ENCODE peak calls at places on chromosomes 11 and 22, in six cellular contexts. One of them, this sample, is unnamed.

GRCh38 chr11:47863189-47863892 is 15.2 kb upstream of the NUP160 start:
- DNase-seq in colonic mucosa: no peak
- DNase-seq in kidney: no peak
- DNase-seq in stomach: no peak
- DNase-seq in breast epithelium: no peak
- DNase-seq in PC-9: no peak
- DNase-seq in this sample: peak; percentile 92

GRCh38 chr22:20298110-20298802 is 21.6 kb downstream of the DGCR6L start:
- DNase-seq in colonic mucosa: no peak
- DNase-seq in kidney: no peak
- DNase-seq in stomach: no peak
- DNase-seq in breast epithelium: no peak
- DNase-seq in PC-9: no peak
- DNase-seq in this sample: no peak

GRCh38 chr11:88434333-88434976 is 96.9 kb upstream of the CTSC start:
- DNase-seq in colonic mucosa: no peak
- DNase-seq in kidney: no peak
- DNase-seq in stomach: no peak
- DNase-seq in breast epithelium: no peak
- DNase-seq in PC-9: no peak
- DNase-seq in this sample: no peak

GRCh38 chr22:46738961-46739870 is 1.2 kb upstream of the CERK start:
- DNase-seq in colonic mucosa: peak; percentile 89
- DNase-seq in kidney: peak; percentile 78
- DNase-seq in stomach: peak; percentile 73
- DNase-seq in breast epithelium: no peak
- DNase-seq in PC-9: peak; percentile 58
- DNase-seq in this sample: no peak

GRCh38 chr11:123472236-123472935 is 42.3 kb downstream of the GRAMD1B start:
- DNase-seq in colonic mucosa: no peak
- DNase-seq in kidney: no peak
- DNase-seq in stomach: no peak
- DNase-seq in breast epithelium: no peak
- DNase-seq in PC-9: no peak
- DNase-seq in this sample: no peak

GRCh38 chr11:110092577-110093406 is at the start of gene ZC3H12C:
- DNase-seq in colonic mucosa: peak; percentile 88
- DNase-seq in kidney: peak; percentile 93
- DNase-seq in stomach: peak; percentile 87
- DNase-seq in breast epithelium: peak; percentile 76
- DNase-seq in PC-9: peak; percentile 89
- DNase-seq in this sample: no peak

GRCh38 chr11:13010737-13011342 is 1.7 kb downstream of the RASSF10 start:
- DNase-seq in colonic mucosa: peak; percentile 54
- DNase-seq in kidney: peak; percentile 78
- DNase-seq in stomach: peak; percentile 48
- DNase-seq in breast epithelium: no peak
- DNase-seq in PC-9: no peak
- DNase-seq in this sample: no peak

GRCh38 chr11:61574611-61575010 is 6.3 kb downstream of the SYT7 start:
- DNase-seq in colonic mucosa: no peak
- DNase-seq in kidney: no peak
- DNase-seq in stomach: no peak
- DNase-seq in breast epithelium: no peak
- DNase-seq in PC-9: no peak
- DNase-seq in this sample: no peak

GRCh38 chr22:50010676-50011446 is 1.7 kb downstream of the IL17REL start:
- DNase-seq in colonic mucosa: no peak
- DNase-seq in kidney: no peak
- DNase-seq in stomach: no peak
- DNase-seq in breast epithelium: no peak
- DNase-seq in PC-9: no peak
- DNase-seq in this sample: no peak

GRCh38 chr11:31655483-31655882 is 145.9 kb downstream of the ELP4 start:
- DNase-seq in colonic mucosa: no peak
- DNase-seq in kidney: no peak
- DNase-seq in stomach: no peak
- DNase-seq in breast epithelium: no peak
- DNase-seq in PC-9: no peak
- DNase-seq in this sample: peak; percentile 50

GRCh38 chr11:118908264-118908663 is 17.5 kb downstream of the BCL9L start:
- DNase-seq in colonic mucosa: no peak
- DNase-seq in kidney: no peak
- DNase-seq in stomach: no peak
- DNase-seq in breast epithelium: no peak
- DNase-seq in PC-9: no peak
- DNase-seq in this sample: no peak
- H3K4me3 ChIP-seq in colonic mucosa: no peak overlapping the region
- H3K4me3 ChIP-seq in kidney: no peak overlapping the region
- H3K4me3 ChIP-seq in stomach: no peak overlapping the region
- H3K4me3 ChIP-seq in breast epithelium: no peak overlapping the region
- H3K4me3 ChIP-seq in PC-9: no peak overlapping the region
- H3K4me3 ChIP-seq in this sample: no peak overlapping the region

DNA sequence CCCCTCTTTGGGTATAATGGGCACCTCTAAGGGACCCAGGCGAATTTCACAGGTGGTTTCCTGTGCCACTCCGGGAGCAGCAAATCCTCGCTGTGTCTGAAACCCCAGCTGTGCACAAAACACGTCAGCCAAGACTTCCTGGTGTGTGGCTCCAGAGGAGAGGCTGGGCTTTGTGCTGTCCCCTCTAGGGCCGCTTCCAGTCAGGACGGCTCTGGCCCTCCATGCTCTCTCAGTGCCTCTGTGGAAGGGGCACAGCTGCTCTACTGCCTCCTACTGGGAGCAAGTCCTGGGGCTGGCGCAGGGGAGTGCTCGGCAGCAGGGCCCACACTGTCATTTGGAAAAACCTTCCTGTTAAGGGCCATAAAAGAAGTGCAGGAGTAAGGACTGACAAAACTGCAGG is 23.7 kb upstream of the ARFGAP3 start:
- DNase-seq in colonic mucosa: no peak
- DNase-seq in kidney: no peak
- DNase-seq in stomach: no peak
- DNase-seq in breast epithelium: no peak
- DNase-seq in PC-9: no peak
- DNase-seq in this sample: no peak
- TF ChIP-seq CTCF in colonic mucosa: no peak
- TF ChIP-seq CTCF in kidney: no peak
- TF ChIP-seq CTCF in stomach: no peak
- TF ChIP-seq CTCF in breast epithelium: no peak
- TF ChIP-seq CTCF in PC-9: no peak
- TF ChIP-seq CTCF in this sample: peak; percentile 27

GRCh38 chr22:26499188-26499703 is 13.0 kb downstream of the TFIP11 start:
- DNase-seq in colonic mucosa: no peak
- DNase-seq in kidney: no peak
- DNase-seq in stomach: no peak
- DNase-seq in breast epithelium: no peak
- DNase-seq in PC-9: no peak
- DNase-seq in this sample: no peak
- H3K36me3 ChIP-seq in colonic mucosa: peaks cover 23% of the 10 kb centered on the region
- H3K36me3 ChIP-seq in kidney: peaks cover 79% of the 10 kb centered on the region
- H3K36me3 ChIP-seq in stomach: peaks cover 100% of the 10 kb centered on the region
- H3K36me3 ChIP-seq in breast epithelium: peaks cover 30% of the 10 kb centered on the region
- H3K36me3 ChIP-seq in PC-9: peaks cover 56% of the 10 kb centered on the region
- H3K36me3 ChIP-seq in this sample: peaks cover 30% of the 10 kb centered on the region

DNA sequence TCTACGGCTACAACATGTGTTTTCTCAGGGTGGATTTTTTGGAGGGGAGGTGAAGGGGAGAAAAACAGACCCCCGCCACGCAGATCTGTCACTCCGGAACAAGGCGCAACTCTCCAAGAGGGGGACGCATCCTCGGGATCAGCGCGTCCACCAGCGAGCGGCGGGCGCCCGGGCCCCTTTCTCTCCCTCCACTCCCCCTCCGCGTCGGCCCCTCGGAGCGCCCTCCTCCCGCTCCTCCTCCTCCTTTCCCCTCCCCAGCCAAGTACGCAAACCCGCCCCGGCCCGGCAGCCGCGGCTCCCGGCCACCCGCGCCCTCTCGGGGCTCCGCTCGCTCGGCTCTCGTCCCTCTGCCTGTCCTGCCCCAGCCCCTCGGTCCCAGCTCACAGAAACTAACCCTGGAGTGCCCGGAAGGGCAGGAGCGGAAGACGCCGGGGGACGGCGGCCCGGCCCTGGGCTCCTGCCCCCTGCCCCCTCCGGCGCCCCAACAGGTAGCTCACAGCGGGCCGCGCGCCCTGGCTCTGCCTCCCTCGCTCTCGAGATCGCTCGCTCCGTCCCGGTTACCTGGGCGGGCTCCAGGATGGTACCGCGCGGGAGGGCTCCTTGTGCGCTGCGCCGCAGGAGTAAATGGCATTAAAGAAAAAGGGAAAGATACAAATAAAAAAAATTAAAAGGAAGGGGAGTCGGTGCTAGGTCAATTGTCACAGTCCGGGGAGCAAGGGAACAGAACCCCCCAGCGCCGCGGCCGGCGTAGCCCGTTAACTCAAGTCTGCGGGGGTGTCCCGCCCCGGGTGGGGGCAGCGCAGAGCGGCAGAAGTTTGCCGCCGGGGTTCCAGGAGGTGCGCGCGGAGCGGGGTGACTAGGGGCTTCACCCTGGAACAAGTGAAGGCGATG is 131.4 kb upstream of the C11orf58 start:
- DNase-seq in colonic mucosa: no peak
- DNase-seq in kidney: peak; percentile 86
- DNase-seq in stomach: peak; percentile 28
- DNase-seq in breast epithelium: no peak
- DNase-seq in PC-9: peak; percentile 25
- DNase-seq in this sample: no peak
- H3K4me3 ChIP-seq in colonic mucosa: peak overlapping the region; percentile 29
- H3K4me3 ChIP-seq in kidney: peak overlapping the region; percentile 92
- H3K4me3 ChIP-seq in stomach: peak overlapping the region; percentile 58
- H3K4me3 ChIP-seq in breast epithelium: peak overlapping the region; percentile 54
- H3K4me3 ChIP-seq in PC-9: peak overlapping the region; percentile 93
- H3K4me3 ChIP-seq in this sample: peak overlapping the region; percentile 53

DNA sequence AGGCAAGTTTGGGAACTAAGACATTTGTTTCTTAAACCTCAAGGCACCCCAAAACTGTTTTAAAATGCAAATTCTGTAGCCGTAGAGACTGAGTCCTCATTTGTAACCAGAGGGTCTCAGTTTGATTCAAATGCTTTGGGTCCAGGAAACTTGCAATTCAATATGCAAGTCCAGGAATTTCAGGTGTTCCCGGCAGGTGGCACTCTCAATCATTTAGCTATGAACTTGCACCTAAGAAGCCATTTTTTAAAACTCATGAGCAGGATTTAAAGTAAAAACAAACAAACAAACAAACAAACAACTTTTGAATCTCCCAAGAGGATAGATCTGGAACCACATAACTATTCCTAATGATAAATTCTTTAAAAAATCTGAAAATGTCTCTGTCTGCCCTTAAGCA is 8.7 kb upstream of the ABTB2 start:
- DNase-seq in colonic mucosa: no peak
- DNase-seq in kidney: no peak
- DNase-seq in stomach: peak; percentile 50
- DNase-seq in breast epithelium: no peak
- DNase-seq in PC-9: peak; percentile 31
- DNase-seq in this sample: no peak
- TF ChIP-seq CTCF in colonic mucosa: peak; percentile 35
- TF ChIP-seq CTCF in kidney: peak; percentile 58
- TF ChIP-seq CTCF in stomach: no peak
- TF ChIP-seq CTCF in breast epithelium: peak; percentile 28
- TF ChIP-seq CTCF in PC-9: peak; percentile 71
- TF ChIP-seq CTCF in this sample: peak; percentile 28

GRCh38 chr11:74639533-74639932 is 47.2 kb downstream of the POLD3 start:
- DNase-seq in colonic mucosa: no peak
- DNase-seq in kidney: no peak
- DNase-seq in stomach: no peak
- DNase-seq in breast epithelium: no peak
- DNase-seq in PC-9: no peak
- DNase-seq in this sample: no peak
- H3K36me3 ChIP-seq in colonic mucosa: no peaks in the 10 kb centered on the region
- H3K36me3 ChIP-seq in kidney: peaks cover 29% of the 10 kb centered on the region
- H3K36me3 ChIP-seq in stomach: peaks cover 79% of the 10 kb centered on the region
- H3K36me3 ChIP-seq in breast epithelium: no peaks in the 10 kb centered on the region
- H3K36me3 ChIP-seq in PC-9: peaks cover 40% of the 10 kb centered on the region
- H3K36me3 ChIP-seq in this sample: peaks cover 4% of the 10 kb centered on the region

GRCh38 chr11:93737904-93738612 is 3.2 kb downstream of the TAF1D start:
- DNase-seq in colonic mucosa: no peak
- DNase-seq in kidney: no peak
- DNase-seq in stomach: no peak
- DNase-seq in breast epithelium: no peak
- DNase-seq in PC-9: no peak
- DNase-seq in this sample: no peak

GRCh38 chr11:93735627-93736026 is 5.7 kb downstream of the TAF1D start:
- DNase-seq in colonic mucosa: no peak
- DNase-seq in kidney: no peak
- DNase-seq in stomach: no peak
- DNase-seq in breast epithelium: no peak
- DNase-seq in PC-9: no peak
- DNase-seq in this sample: no peak

GRCh38 chr11:93734427-93735222 is 6.7 kb downstream of the TAF1D start:
- DNase-seq in colonic mucosa: no peak
- DNase-seq in kidney: no peak
- DNase-seq in stomach: no peak
- DNase-seq in breast epithelium: no peak
- DNase-seq in PC-9: no peak
- DNase-seq in this sample: no peak

GRCh38 chr11:93738647-93739081 is 2.6 kb downstream of the TAF1D start:
- DNase-seq in colonic mucosa: no peak
- DNase-seq in kidney: no peak
- DNase-seq in stomach: no peak
- DNase-seq in breast epithelium: no peak
- DNase-seq in PC-9: no peak
- DNase-seq in this sample: no peak

DNA sequence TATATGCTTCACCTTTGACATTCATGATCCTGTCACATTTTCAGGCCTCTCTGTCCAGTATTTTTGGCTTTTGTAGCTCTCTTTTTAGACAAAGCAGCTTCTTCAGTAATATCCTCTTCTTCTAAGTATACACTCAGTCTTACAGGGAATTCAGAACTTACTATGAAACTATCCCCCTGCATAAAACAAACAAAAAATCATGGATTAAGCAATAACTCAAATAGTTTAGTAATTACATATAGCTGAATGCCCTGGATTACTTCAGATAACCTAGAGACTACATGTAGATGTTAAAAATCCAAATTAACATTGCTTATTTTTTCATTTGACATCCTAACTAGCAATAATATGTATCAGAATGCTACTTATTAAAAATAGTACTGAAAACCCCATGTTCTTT is 5.2 kb downstream of the TAF1D start:
- DNase-seq in colonic mucosa: no peak
- DNase-seq in kidney: no peak
- DNase-seq in stomach: no peak
- DNase-seq in breast epithelium: no peak
- DNase-seq in PC-9: no peak
- DNase-seq in this sample: no peak
- H3K4me3 ChIP-seq in colonic mucosa: no peak overlapping the region
- H3K4me3 ChIP-seq in kidney: no peak overlapping the region
- H3K4me3 ChIP-seq in stomach: no peak overlapping the region
- H3K4me3 ChIP-seq in breast epithelium: no peak overlapping the region
- H3K4me3 ChIP-seq in PC-9: peak overlapping the region; percentile 81
- H3K4me3 ChIP-seq in this sample: no peak overlapping the region

This sample was measured in BJ.